ENCODE peak calls at places on chromosomes 11 and 22, in five cellular contexts. J, Y, R, M and N are unnamed samples.

GRCh38 chr22:42945736-42946135 is 69.2 kb downstream of the PACSIN2 start:
- DNase-seq in J (no peak), Y (no peak), R (no peak), M (no peak), N (no peak)

GRCh38 chr11:22666700-22667439 is 459 bp downstream of the GAS2 start:
- DNase-seq in J (peak; percentile 79), Y (no peak), R (peak; percentile 80), M (peak; percentile 64), N (peak; percentile 33)

GRCh38 chr22:38947321-38948112 is 9.9 kb upstream of the APOBEC3A start:
- DNase-seq in J (peak; percentile 31), Y (no peak), R (no peak), M (no peak), N (no peak)

GRCh38 chr11:31106326-31106725 is 263.2 kb downstream of the DCDC1 start:
- DNase-seq in J (no peak), Y (no peak), R (no peak), M (no peak), N (peak; percentile 50)

GRCh38 chr22:22884010-22884887 is 3.4 kb upstream of the IGLL5 start:
- DNase-seq in J (peak; percentile 67), Y (no peak), R (peak; percentile 82), M (peak; percentile 73), N (peak; percentile 65)

GRCh38 chr11:61293869-61294716 is 1.0 kb downstream of the VWCE start:
- DNase-seq in J (peak; percentile 53), Y (no peak), R (peak; percentile 80), M (peak; percentile 50), N (peak; percentile 73)

GRCh38 chr22:43436536-43437267 is 24.9 kb downstream of the MPPED1 start:
- DNase-seq in J (no peak), Y (no peak), R (no peak), M (no peak), N (no peak)

GRCh38 chr11:44936951-44937543 is 13.6 kb downstream of the TP53I11 start:
- DNase-seq in J (no peak), Y (no peak), R (no peak), M (peak; percentile 33), N (no peak)

GRCh38 chr11:42315267-42315666 is 855.8 kb upstream of the LRRC4C start:
- DNase-seq in J (no peak), Y (no peak), R (no peak), M (no peak), N (no peak)

GRCh38 chr22:49396817-49397216 is 430.9 kb downstream of the BRD1 start:
- DNase-seq in J (no peak), Y (no peak), R (no peak), M (no peak), N (no peak)

GRCh38 chr11:8192016-8192895 is 23.4 kb upstream of the RIC3 start:
- DNase-seq in J (peak; percentile 77), Y (peak; percentile 74), R (peak; percentile 82), M (peak; percentile 73), N (peak; percentile 61)

GRCh38 chr11:59097113-59097708 is 9.8 kb upstream of the FAM111B start:
- DNase-seq in J (peak; percentile 69), Y (no peak), R (peak; percentile 74), M (peak; percentile 50), N (peak; percentile 78)

GRCh38 chr11:69840371-69841169 is 21.4 kb upstream of the FGF3 start:
- DNase-seq in J (peak; percentile 55), Y (no peak), R (no peak), M (peak; percentile 74), N (peak; percentile 31)

GRCh38 chr11:57598831-57599155 is 1.3 kb downstream of the SERPING1 start:
- DNase-seq in J (no peak), Y (no peak), R (peak; percentile 19), M (no peak), N (no peak)

GRCh38 chr11:103651341-103651998 is 385.0 kb upstream of the DDI1 start:
- DNase-seq in J (no peak), Y (no peak), R (no peak), M (no peak), N (no peak)

GRCh38 chr11:102276302-102277182 is 40.7 kb upstream of the BIRC3 start:
- DNase-seq in J (no peak), Y (no peak), R (peak; percentile 19), M (no peak), N (no peak)

GRCh38 chr22:49247194-49247924 is 580.3 kb downstream of the BRD1 start:
- DNase-seq in J (no peak), Y (no peak), R (no peak), M (no peak), N (no peak)

GRCh38 chr11:102453921-102454320 is 1.4 kb upstream of the TMEM123 start:
- DNase-seq in J (no peak), Y (no peak), R (no peak), M (no peak), N (no peak)

GRCh38 chr11:41392591-41392990 is 66.9 kb downstream of the LRRC4C start:
- DNase-seq in J (no peak), Y (no peak), R (no peak), M (no peak), N (no peak)

GRCh38 chr11:134571301-134571700 is 159.3 kb upstream of the B3GAT1 start:
- DNase-seq in J (no peak), Y (no peak), R (no peak), M (no peak), N (no peak)

GRCh38 chr11:10490032-10490397 is 35.0 kb downstream of the AMPD3 start:
- DNase-seq in J (no peak), Y (no peak), R (no peak), M (no peak), N (no peak)

GRCh38 chr11:123707606-123708205 is 33.8 kb downstream of the ZNF202 start:
- DNase-seq in J (peak; percentile 60), Y (peak; percentile 64), R (peak; percentile 81), M (peak; percentile 81), N (peak; percentile 87)

GRCh38 chr11:2186669-2187266 is 15.2 kb upstream of the TH start:
- DNase-seq in J (peak; percentile 44), Y (no peak), R (peak; percentile 60), M (peak; percentile 67), N (peak; percentile 38)

GRCh38 chr11:122746050-122746478 is 90.5 kb downstream of the UBASH3B start:
- DNase-seq in J (peak; percentile 55), Y (no peak), R (no peak), M (no peak), N (no peak)

GRCh38 chr11:66317766-66318575 is 1.1 kb upstream of the CD248 start:
- DNase-seq in J (peak; percentile 79), Y (no peak), R (peak; percentile 82), M (peak; percentile 85), N (peak; percentile 96)

GRCh38 chr22:40637181-40638150 is 947 bp upstream of the MRTFA start:
- DNase-seq in J (peak; percentile 56), Y (no peak), R (peak; percentile 65), M (no peak), N (no peak)

GRCh38 chr22:20588092-20588842 is 80.9 kb downstream of the MED15 start:
- DNase-seq in J (no peak), Y (no peak), R (no peak), M (no peak), N (no peak)

GRCh38 chr11:93031386-93031785 is 61.9 kb downstream of the MTNR1B start:
- DNase-seq in J (no peak), Y (no peak), R (no peak), M (no peak), N (peak; percentile 32)

DNA sequence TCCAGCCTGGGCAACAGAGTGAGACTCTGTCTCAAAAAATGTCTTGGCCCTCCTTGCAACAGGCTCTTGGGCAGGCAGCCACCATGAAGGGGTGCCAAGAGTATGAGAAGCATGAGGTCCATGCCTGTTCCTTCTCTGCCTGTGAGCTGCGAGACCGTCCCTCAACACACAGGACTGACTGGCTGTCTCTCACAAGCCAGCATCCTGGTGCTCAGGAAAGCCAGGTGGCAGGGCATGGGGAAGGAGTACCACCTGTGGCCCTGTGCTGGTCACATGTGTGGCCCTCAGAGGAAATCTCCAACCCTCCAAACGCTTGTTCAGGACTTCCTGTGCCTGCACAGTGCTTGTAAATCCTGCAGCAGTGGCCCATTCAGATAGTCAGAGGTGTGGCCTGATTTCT is 83.2 kb downstream of the ATXN10 start:
- DNase-seq in J (no peak), Y (no peak), R (no peak), M (no peak), N (no peak)
- H3K36me3 ChIP-seq in J (no peaks in the 10 kb centered on the region), Y (no peaks in the 10 kb centered on the region), R (no peaks in the 10 kb centered on the region), M (peaks cover 14% of the 10 kb centered on the region), N (peaks cover 5% of the 10 kb centered on the region)

DNA sequence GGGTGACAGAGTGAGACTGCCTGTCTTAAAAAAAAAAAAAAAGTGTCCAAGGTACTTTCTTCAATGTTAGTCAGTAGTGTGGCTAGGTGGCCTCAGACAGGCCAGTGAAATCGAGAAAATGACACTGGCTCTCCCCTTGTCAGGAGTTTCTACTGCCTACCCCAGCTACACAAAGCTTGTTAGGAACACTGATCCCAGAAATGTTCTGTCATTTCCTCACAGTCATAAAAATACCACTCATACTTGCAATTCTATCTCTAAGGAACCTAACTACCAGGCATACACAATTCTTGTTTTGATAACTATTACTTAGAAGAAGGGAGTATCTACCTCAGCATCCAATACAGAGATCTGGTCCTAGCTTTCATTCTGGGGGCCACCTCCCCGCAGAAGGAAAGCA is 31.3 kb downstream of the ATP6V1E1 start:
- DNase-seq in J (no peak), Y (no peak), R (no peak), M (no peak), N (no peak)
- H3K36me3 ChIP-seq in J (peaks cover 15% of the 10 kb centered on the region), Y (peaks cover 14% of the 10 kb centered on the region), R (no peaks in the 10 kb centered on the region), M (peaks cover 64% of the 10 kb centered on the region), N (peaks cover 54% of the 10 kb centered on the region)

DNA sequence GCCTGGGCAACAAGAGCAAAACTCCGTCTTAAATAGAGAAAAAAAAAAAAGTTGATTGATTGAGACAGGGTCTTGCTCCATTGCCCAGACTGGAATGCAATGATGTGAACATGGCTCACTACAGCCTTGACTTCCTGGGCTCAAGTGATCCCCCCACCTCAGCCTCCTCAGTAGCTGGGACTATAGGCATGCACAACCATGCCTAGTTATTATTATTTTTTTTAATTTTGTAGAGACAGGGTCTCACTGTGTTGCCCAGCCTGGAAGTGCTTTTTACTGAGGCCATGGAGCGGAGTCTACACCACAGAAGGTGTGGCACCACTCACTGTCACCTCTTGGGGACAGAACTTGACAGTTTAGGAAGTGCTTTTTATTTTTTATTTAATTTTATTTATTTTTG is 17.8 kb downstream of the TRIOBP start:
- DNase-seq in J (no peak), Y (no peak), R (no peak), M (no peak), N (no peak)
- H3K36me3 ChIP-seq in J (no peaks in the 10 kb centered on the region), Y (no peaks in the 10 kb centered on the region), R (no peaks in the 10 kb centered on the region), M (no peaks in the 10 kb centered on the region), N (no peaks in the 10 kb centered on the region)

GRCh38 chr22:33057363-33057995 is 702 bp downstream of the SYN3 start:
- DNase-seq in J (no peak), Y (no peak), R (no peak), M (no peak), N (no peak)

GRCh38 chr22:33053323-33053722 is 4.9 kb downstream of the SYN3 start:
- DNase-seq in J (no peak), Y (no peak), R (no peak), M (no peak), N (no peak)

GRCh38 chr22:33051960-33052839 is 6.0 kb downstream of the SYN3 start:
- DNase-seq in J (no peak), Y (no peak), R (no peak), M (no peak), N (no peak)

GRCh38 chr22:33056108-33056507 is 2.1 kb downstream of the SYN3 start:
- DNase-seq in J (no peak), Y (no peak), R (no peak), M (no peak), N (no peak)

DNA sequence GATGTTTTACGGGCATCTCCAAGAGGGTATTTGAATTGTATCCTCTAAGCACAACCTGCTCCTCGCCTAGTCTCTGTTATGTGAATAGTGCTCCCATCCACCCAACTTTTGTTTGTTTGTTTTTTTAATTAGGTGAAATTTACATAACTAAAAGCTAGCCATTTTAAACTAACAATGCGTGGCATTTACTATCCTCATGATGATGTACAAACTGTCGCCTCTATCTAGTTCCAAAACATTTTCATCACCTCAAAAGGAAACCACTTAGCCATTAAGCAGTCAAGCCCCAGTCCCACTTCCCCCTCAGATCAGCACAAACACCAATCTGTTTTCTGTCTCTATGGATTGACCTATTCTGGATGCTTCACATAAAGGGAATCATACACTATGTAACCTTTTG is 3.9 kb downstream of the SYN3 start:
- DNase-seq in J (no peak), Y (no peak), R (no peak), M (no peak), N (no peak)
- H3K36me3 ChIP-seq in J (no peaks in the 10 kb centered on the region), Y (no peaks in the 10 kb centered on the region), R (no peaks in the 10 kb centered on the region), M (no peaks in the 10 kb centered on the region), N (no peaks in the 10 kb centered on the region)